ENCODE peak calls at places on chromosome 19, in four cellular contexts. W is body of pancreas, C is stomach, B is heart left ventricle. M is an unnamed sample. For H3K27me3, the result is how much of the 10 kb centered on the place peaks cover.

GRCh38 chr19:54481326-54481930 is 8.3 kb upstream of the CDC42EP5 start:
- DNase-seq in C (no peak), W (no peak), B (no peak), M (no peak)

GRCh38 chr19:33376423-33376822 is 2.9 kb downstream of the CEBPG start:
- DNase-seq in W (peak), C (peak), B (peak), M (peak)

GRCh38 chr19:40598121-40598917 is 2.9 kb upstream of the LTBP4 start:
- DNase-seq in B (peak), C (peak), W (peak), M (peak)

GRCh38 chr19:11657307-11657706 is 60.0 kb downstream of the ZNF627 start:
- DNase-seq in B (no peak), C (no peak), W (no peak), M (no peak)

GRCh38 chr19:14433454-14434156 is 499 bp downstream of the PKN1 start:
- DNase-seq in W (peak), C (peak), B (peak), M (no peak)

GRCh38 chr19:33445752-33446070 is 72.2 kb downstream of the CEBPG start:
- DNase-seq in C (no peak), W (no peak), B (peak), M (peak)

GRCh38 chr19:55083004-55083850 is 7.6 kb downstream of the EPS8L1 start:
- DNase-seq in B (peak), W (no peak), C (no peak), M (no peak)

GRCh38 chr19:3369337-3370213 is 3.2 kb downstream of the NFIC start:
- DNase-seq in C (peak), B (peak), W (no peak), M (peak)

GRCh38 chr19:40756502-40757110 is 5.6 kb downstream of the SNRPA start:
- DNase-seq in B (no peak), W (no peak), C (no peak), M (no peak)

GRCh38 chr19:49335071-49335783 is at the start of gene CD37:
- DNase-seq in C (peak), B (no peak), W (peak), M (no peak)

GRCh38 chr19:44142014-44142523 is 715 bp downstream of the ZNF234 start:
- DNase-seq in B (no peak), C (no peak), W (no peak), M (no peak)

GRCh38 chr19:44647144-44647543 is 3.4 kb downstream of the PVR start:
- DNase-seq in W (no peak), C (no peak), B (no peak), M (no peak)

GRCh38 chr19:36169084-36169760 is 17.0 kb upstream of the COX7A1 start:
- DNase-seq in B (no peak), W (no peak), C (peak), M (no peak)

GRCh38 chr19:53504903-53505302 is 33.0 kb upstream of the ZNF331 start:
- DNase-seq in C (no peak), B (no peak), W (no peak), M (peak)

GRCh38 chr19:16034958-16035560 is 41.2 kb upstream of the TPM4 start:
- DNase-seq in C (no peak), B (peak), W (no peak), M (peak)

GRCh38 chr19:45380107-45380506 is 9.7 kb upstream of the ERCC2 start:
- DNase-seq in W (no peak), B (no peak), C (no peak), M (no peak)

GRCh38 chr19:55210120-55210493 is 806 bp upstream of the PTPRH start:
- DNase-seq in B (no peak), W (peak), C (peak), M (no peak)

GRCh38 chr19:53824134-53824611 is at the start of gene NLRP12:
- DNase-seq in W (no peak), B (peak), C (no peak), M (no peak)

GRCh38 chr19:34044011-34044410 is 128.3 kb upstream of the LSM14A start:
- DNase-seq in B (no peak), C (no peak), W (no peak), M (no peak)

GRCh38 chr19:3672575-3672948 is 27.7 kb downstream of the PIP5K1C start:
- DNase-seq in C (no peak), W (no peak), B (no peak), M (no peak)

GRCh38 chr19:6738726-6739389 is 622 bp upstream of the TRIP10 start:
- DNase-seq in B (peak), C (peak), W (peak), M (peak)

GRCh38 chr19:6476155-6476895 is 5.3 kb downstream of the DENND1C start:
- DNase-seq in W (peak), C (peak), B (no peak), M (no peak)

GRCh38 chr19:1063909-1064660 is 2.9 kb upstream of the ARHGAP45 start:
- DNase-seq in W (no peak), C (no peak), B (peak), M (no peak)

GRCh38 chr19:6556480-6556879 is 25.7 kb downstream of the TNFSF9 start:
- DNase-seq in B (no peak), W (no peak), C (no peak), M (no peak)

GRCh38 chr19:40954573-40954972 is 36.5 kb upstream of the CYP2B6 start:
- DNase-seq in W (no peak), C (no peak), B (no peak), M (no peak)

GRCh38 chr19:38666662-38667448 is 19.4 kb downstream of the ACTN4 start:
- DNase-seq in B (no peak), C (no peak), W (peak), M (no peak)
- TF ChIP-seq POLR2A in B (no peak), C (no peak), W (peak), M (no peak)

GRCh38 chr19:10454267-10454666 is 33.9 kb downstream of the PDE4A start:
- DNase-seq in C (no peak), B (no peak), W (no peak), M (no peak)
- H3K27me3 ChIP-seq in C (under half), B (under half), W (under half), M (under half)

GRCh38 chr19:29665826-29666633 is 769 bp downstream of the PLEKHF1 start:
- DNase-seq in B (peak), C (peak), W (no peak), M (peak)
- TF ChIP-seq POLR2A in B (peak), C (no peak), W (peak), M (peak)

GRCh38 chr19:17352608-17353280 is 15.4 kb downstream of the GTPBP3 start:
- DNase-seq in C (no peak), W (no peak), B (no peak), M (no peak)
- H3K27me3 ChIP-seq in C (under half), W (under half), B (under half), M (under half)

GRCh38 chr19:4861147-4861546 is 6.3 kb downstream of the PLIN3 start:
- DNase-seq in B (no peak), C (peak), W (no peak), M (no peak)

GRCh38 chr19:4859697-4860096 is 7.8 kb downstream of the PLIN3 start:
- DNase-seq in W (no peak), C (no peak), B (no peak), M (no peak)
- TF ChIP-seq POLR2A in W (no peak), C (no peak), B (no peak), M (no peak)

GRCh38 chr19:31261651-31262331 is 87.4 kb downstream of the TSHZ3 start:
- DNase-seq in W (no peak), C (peak), B (no peak), M (no peak)
- H3K27me3 ChIP-seq in W (under half), C (under half), B (under half), M (under half)

GRCh38 chr19:18590273-18591272 is 2.0 kb downstream of the REX1BD start:
- DNase-seq in C (no peak), B (no peak), W (no peak), M (peak)

GRCh38 chr19:18587962-18588610 is 512 bp upstream of the REX1BD start:
- DNase-seq in B (no peak), C (no peak), W (no peak), M (no peak)

GRCh38 chr19:18589380-18590272 is 1.0 kb downstream of the REX1BD start:
- DNase-seq in C (peak), B (peak), W (peak), M (peak)

GRCh38 chr19:18587561-18587960 is 1.0 kb upstream of the REX1BD start:
- DNase-seq in B (no peak), W (no peak), C (no peak), M (no peak)

GRCh38 chr19:18588611-18589379 is at the start of gene REX1BD:
- DNase-seq in C (peak), W (peak), B (peak), M (peak)
- TF ChIP-seq POLR2A in C (no peak), W (peak), B (peak), M (no peak)

GRCh38 chr19:51246153-51246552 is 4.7 kb upstream of the SIGLECL1 start:
- DNase-seq in B (no peak), C (no peak), W (no peak), M (no peak)

GRCh38 chr19:51247972-51248371 is 2.9 kb upstream of the SIGLECL1 start:
- DNase-seq in B (no peak), W (no peak), C (no peak), M (no peak)

GRCh38 chr19:51251453-51251790 is 542 bp downstream of the SIGLECL1 start:
- DNase-seq in C (no peak), B (no peak), W (no peak), M (no peak)

GRCh38 chr19:51253088-51253806 is 2.4 kb downstream of the SIGLECL1 start:
- DNase-seq in B (no peak), C (no peak), W (no peak), M (no peak)

GRCh38 chr19:51250786-51251452 is at the start of gene SIGLECL1:
- DNase-seq in C (no peak), B (no peak), W (no peak), M (no peak)
- H3K27me3 ChIP-seq in C (under half), B (under half), W (under half), M (under half)

M was measured in sigmoid colon.